ENCODE peak calls at places on chromosomes 6 and 20, in six cellular contexts. N is GM23248, I is heart left ventricle, S is neural progenitor cell, X is tibial artery, O is MM.1S. C is an unnamed sample. For H3K4me1 and H3K27me3, the result is how much of the 10 kb centered on the place peaks cover.

GRCh38 chr6:907928-908327 is 215.0 kb upstream of the EXOC2 start:
- DNase-seq in N (no peak), I (no peak), S (no peak), X (no peak), O (no peak), C (no peak)

GRCh38 chr6:40879169-40879568 is 159.9 kb downstream of the UNC5CL start:
- DNase-seq in N (no peak), I (no peak), S (no peak), X (no peak), O (no peak), C (no peak)

GRCh38 chr6:19873031-19873430 is 35.9 kb downstream of the ID4 start:
- DNase-seq in N (peak), I (no peak), S (peak), X (no peak), O (no peak), C (no peak)

GRCh38 chr6:143196525-143197225 is 136.0 kb downstream of the AIG1 start:
- DNase-seq in N (peak), I (no peak), S (peak), X (no peak), O (no peak), C (no peak)

GRCh38 chr6:111604259-111605099 is 1.2 kb downstream of the TRAF3IP2 start:
- DNase-seq in N (peak), I (peak), S (peak), X (peak), O (no peak), C (no peak)

GRCh38 chr6:43807228-43808061 is 37.4 kb downstream of the VEGFA start:
- DNase-seq in N (peak), I (no peak), S (peak), X (no peak), O (no peak), C (no peak)

GRCh38 chr6:42460892-42461291 is 9.2 kb upstream of the TRERF1 start:
- DNase-seq in N (peak), I (no peak), S (no peak), X (no peak), O (no peak), C (no peak)

GRCh38 chr6:161111256-161111655 is 119.7 kb downstream of the MAP3K4 start:
- DNase-seq in N (no peak), I (no peak), S (no peak), X (no peak), O (no peak), C (no peak)

GRCh38 chr20:61301995-61302525 is 50.0 kb downstream of the CDH4 start:
- DNase-seq in N (no peak), I (no peak), S (no peak), X (no peak), O (no peak), C (no peak)

GRCh38 chr6:106799008-106799952 is 169.9 kb downstream of the QRSL1 start:
- DNase-seq in N (peak), I (no peak), S (peak), X (no peak), O (peak), C (peak)
- H3K27ac ChIP-seq in N (no peak), I (no peak), S (no peak), X (no peak), O (no peak), C (peak)

GRCh38 chr20:62611012-62611411 is 31.3 kb upstream of the SLCO4A1 start:
- DNase-seq in N (no peak), I (no peak), S (no peak), X (no peak), O (no peak), C (peak)
- H3K4me1 ChIP-seq in N (under half), I (under half), S (under half), X (under half), O (under half), C (under half)

DNA sequence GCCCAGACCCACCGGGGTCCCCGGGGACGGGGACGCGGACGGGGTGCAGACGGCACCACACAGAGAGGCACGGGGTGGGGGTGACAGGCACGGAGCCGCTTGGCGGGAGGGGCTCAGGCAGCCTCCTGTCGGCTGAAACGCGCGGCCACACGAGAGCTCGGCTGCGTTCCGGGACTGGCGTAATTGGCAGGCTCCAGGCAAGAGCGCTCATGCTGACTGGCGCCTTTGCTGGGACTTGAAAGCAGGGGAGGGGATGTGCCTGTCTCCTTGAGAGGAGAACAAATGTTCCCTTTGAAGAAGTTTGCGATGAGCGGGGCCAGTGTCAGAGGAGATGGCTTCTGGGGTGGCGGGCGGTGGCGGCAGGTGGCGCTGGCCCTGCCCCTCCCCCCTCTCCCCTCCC is 25.8 kb downstream of the BHLHE23 start:
- DNase-seq in N (peak), I (no peak), S (peak), X (no peak), O (no peak), C (no peak)
- H3K27me3 ChIP-seq in N (under half), I (half or more), S (under half), X (under half), O (half or more), C (half or more)

GRCh38 chr6:52605610-52606185 is 28.8 kb upstream of the TRAM2 start:
- DNase-seq in N (no peak), I (no peak), S (no peak), X (no peak), O (no peak), C (no peak)

GRCh38 chr6:52609968-52610367 is 33.1 kb upstream of the TRAM2 start:
- DNase-seq in N (no peak), I (no peak), S (no peak), X (no peak), O (no peak), C (no peak)

GRCh38 chr6:52611833-52612232 is 35.0 kb upstream of the TRAM2 start:
- DNase-seq in N (no peak), I (no peak), S (no peak), X (no peak), O (no peak), C (no peak)

GRCh38 chr6:52612336-52613096 is 35.7 kb upstream of the TRAM2 start:
- DNase-seq in N (peak), I (no peak), S (no peak), X (no peak), O (no peak), C (no peak)

DNA sequence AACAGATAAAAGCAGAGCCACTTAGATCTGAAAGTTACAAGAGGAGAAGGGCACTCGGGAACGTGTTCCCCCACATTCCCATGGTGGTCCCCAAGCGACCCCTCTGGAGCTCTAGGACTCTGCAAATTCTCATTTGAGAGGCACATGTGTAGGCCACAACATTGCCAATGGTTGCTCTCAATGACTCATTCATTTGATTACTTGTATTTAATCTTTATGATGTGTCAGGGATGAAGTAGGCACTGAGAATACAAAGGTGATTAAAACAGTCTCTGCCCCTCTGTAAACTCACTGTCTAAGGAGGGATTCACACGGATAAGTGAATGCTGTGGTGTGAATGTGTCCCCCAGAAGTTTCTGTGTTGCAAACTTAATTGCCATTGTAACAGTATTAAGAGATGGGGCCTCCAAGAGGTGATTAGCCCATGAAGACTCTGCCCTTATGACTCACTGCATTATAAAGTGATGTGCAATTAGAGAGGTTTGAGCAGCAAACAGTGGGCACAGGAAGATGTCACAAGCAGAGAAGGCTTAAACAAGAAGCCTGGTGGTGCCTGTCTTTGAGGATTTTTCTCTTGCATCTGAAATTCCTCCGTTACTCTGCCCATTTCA is 34.0 kb upstream of the TRAM2 start:
- DNase-seq in N (peak), I (no peak), S (no peak), X (no peak), O (no peak), C (no peak)
- H3K27ac ChIP-seq in N (peak), I (no peak), S (no peak), X (no peak), O (no peak), C (no peak)

GRCh38 chr20:57403216-57403615 is 12.0 kb downstream of the RBM38 start:
- DNase-seq in N (no peak), I (peak), S (no peak), X (no peak), O (no peak), C (no peak)

GRCh38 chr20:57400262-57400701 is 9.1 kb downstream of the RBM38 start:
- DNase-seq in N (no peak), I (peak), S (no peak), X (no peak), O (peak), C (no peak)

GRCh38 chr20:57400821-57401564 is 9.8 kb downstream of the RBM38 start:
- DNase-seq in N (no peak), I (peak), S (no peak), X (no peak), O (peak), C (no peak)

GRCh38 chr20:57402206-57403125 is 11.3 kb downstream of the RBM38 start:
- DNase-seq in N (no peak), I (peak), S (no peak), X (no peak), O (no peak), C (no peak)

DNA sequence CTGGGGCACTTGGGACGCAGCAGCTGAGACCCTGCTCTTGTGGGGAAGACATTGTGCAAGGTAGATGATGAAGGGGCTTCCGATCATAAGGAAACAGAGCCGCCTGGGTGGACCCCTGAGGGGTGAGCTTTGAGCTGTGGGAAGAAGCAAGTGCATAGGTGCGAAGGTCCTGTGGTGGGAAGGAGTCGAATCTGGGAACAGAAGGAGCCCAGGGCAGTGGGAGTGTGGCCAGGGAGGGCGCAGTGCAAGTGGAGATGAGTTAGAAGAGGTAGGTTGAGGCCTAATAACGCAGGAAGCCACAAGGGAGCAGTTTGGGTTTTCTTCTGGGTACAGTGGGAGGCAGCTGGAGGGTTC is 10.3 kb downstream of the RBM38 start:
- DNase-seq in N (no peak), I (no peak), S (no peak), X (no peak), O (no peak), C (no peak)
- H3K4me1 ChIP-seq in N (under half), I (under half), S (under half), X (under half), O (under half), C (under half)

GRCh38 chr20:10316582-10316981 is 98.0 kb downstream of the SNAP25 start:
- DNase-seq in N (no peak), I (no peak), S (no peak), X (no peak), O (peak), C (no peak)

GRCh38 chr20:10313701-10314100 is 95.1 kb downstream of the SNAP25 start:
- DNase-seq in N (no peak), I (no peak), S (peak), X (no peak), O (no peak), C (no peak)

GRCh38 chr20:10313215-10313614 is 94.6 kb downstream of the SNAP25 start:
- DNase-seq in N (no peak), I (no peak), S (no peak), X (peak), O (no peak), C (no peak)

GRCh38 chr20:10314198-10314597 is 95.6 kb downstream of the SNAP25 start:
- DNase-seq in N (peak), I (no peak), S (peak), X (no peak), O (no peak), C (no peak)

DNA sequence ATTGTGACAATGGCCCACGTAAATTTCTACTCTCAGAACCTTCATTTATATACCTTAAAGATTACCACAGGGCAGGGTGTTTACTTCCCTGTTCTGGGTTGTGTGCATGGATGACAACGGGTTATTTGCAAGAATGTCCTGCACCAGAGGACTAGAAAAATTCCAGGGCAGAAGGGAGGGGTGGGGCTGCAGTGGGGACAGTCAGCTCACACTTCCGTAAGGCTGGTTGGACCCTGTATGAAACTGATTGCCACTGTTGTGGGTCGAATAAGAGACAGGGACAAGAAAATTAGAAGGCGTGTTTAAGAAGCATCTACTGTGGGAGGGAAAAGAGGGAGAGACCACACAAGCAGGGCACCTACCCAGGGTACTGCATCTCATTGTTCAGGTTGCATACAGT is 96.5 kb downstream of the SNAP25 start:
- DNase-seq in N (no peak), I (no peak), S (peak), X (no peak), O (no peak), C (no peak)
- H3K27me3 ChIP-seq in N (under half), I (under half), S (under half), X (under half), O (under half), C (under half)

GRCh38 chr6:24332306-24332705 is 25.6 kb downstream of the DCDC2 start:
- DNase-seq in N (peak), I (no peak), S (no peak), X (no peak), O (no peak), C (no peak)
- H3K27ac ChIP-seq in N (no peak), I (no peak), S (no peak), X (no peak), O (no peak), C (peak)

GRCh38 chr20:3311623-3312022 is 72.6 kb upstream of the SLC4A11 start:
- DNase-seq in N (no peak), I (no peak), S (no peak), X (no peak), O (no peak), C (no peak)
- H3K4me1 ChIP-seq in N (under half), I (under half), S (under half), X (under half), O (under half), C (under half)

GRCh38 chr6:159174263-159174974 is 5.2 kb downstream of the FNDC1 start:
- DNase-seq in N (peak), I (peak), S (peak), X (peak), O (peak), C (no peak)
- H3K27me3 ChIP-seq in N (under half), I (under half), S (half or more), X (under half), O (under half), C (half or more)

C was measured in RWPE2.